ENCODE peak calls at places on chromosomes 5 and 9, in four cellular contexts. One of them, this sample, is unnamed.

GRCh38 chr9:121889990-121890563 is 203.0 kb downstream of the TTLL11 start:
- DNase-seq in pancreas: no peak
- DNase-seq in OCI-LY7: no peak
- DNase-seq in colonic mucosa: no peak
- DNase-seq in this sample: no peak

GRCh38 chr9:33517373-33517772 is 6.7 kb upstream of the ANKRD18B start:
- DNase-seq in colonic mucosa: no peak
- DNase-seq in OCI-LY7: peak; percentile 33
- DNase-seq in pancreas: no peak
- DNase-seq in this sample: no peak

GRCh38 chr5:15064396-15064795 is 192.8 kb upstream of the ANKH start:
- DNase-seq in OCI-LY7: no peak
- DNase-seq in pancreas: no peak
- DNase-seq in colonic mucosa: no peak
- DNase-seq in this sample: no peak

GRCh38 chr5:27854243-27854852 is 816.0 kb upstream of the CDH9 start:
- DNase-seq in pancreas: no peak
- DNase-seq in colonic mucosa: no peak
- DNase-seq in OCI-LY7: no peak
- DNase-seq in this sample: no peak

GRCh38 chr9:77770340-77770739 is 122.2 kb upstream of the GNA14 start:
- DNase-seq in colonic mucosa: no peak
- DNase-seq in pancreas: no peak
- DNase-seq in OCI-LY7: no peak
- DNase-seq in this sample: no peak

GRCh38 chr9:69877852-69878507 is 57.4 kb downstream of the CFAP95 start:
- DNase-seq in colonic mucosa: no peak
- DNase-seq in pancreas: no peak
- DNase-seq in OCI-LY7: peak; percentile 23
- DNase-seq in this sample: no peak

GRCh38 chr9:82105729-82106128 is 117.2 kb downstream of the SPATA31D1 start:
- DNase-seq in OCI-LY7: peak; percentile 27
- DNase-seq in pancreas: no peak
- DNase-seq in colonic mucosa: peak; percentile 20
- DNase-seq in this sample: no peak

GRCh38 chr5:127363403-127363802 is 72.8 kb downstream of the MEGF10 start:
- DNase-seq in OCI-LY7: no peak
- DNase-seq in pancreas: no peak
- DNase-seq in colonic mucosa: no peak
- DNase-seq in this sample: no peak

GRCh38 chr9:113775714-113776113 is 100.4 kb upstream of the ZNF618 start:
- DNase-seq in pancreas: no peak
- DNase-seq in colonic mucosa: no peak
- DNase-seq in OCI-LY7: no peak
- DNase-seq in this sample: no peak

GRCh38 chr9:69671904-69672827 is at the start of gene APBA1:
- DNase-seq in colonic mucosa: peak; percentile 66
- DNase-seq in OCI-LY7: no peak
- DNase-seq in pancreas: peak; percentile 85
- DNase-seq in this sample: peak; percentile 56

GRCh38 chr5:6180231-6180872 is 198.0 kb downstream of the MED10 start:
- DNase-seq in OCI-LY7: no peak
- DNase-seq in colonic mucosa: no peak
- DNase-seq in pancreas: no peak
- DNase-seq in this sample: no peak

GRCh38 chr5:129899454-129899853 is 4.8 kb upstream of the CHSY3 start:
- DNase-seq in OCI-LY7: no peak
- DNase-seq in pancreas: no peak
- DNase-seq in colonic mucosa: no peak
- DNase-seq in this sample: no peak

GRCh38 chr9:106928350-106928749 is 65.4 kb downstream of the ZNF462 start:
- DNase-seq in colonic mucosa: no peak
- DNase-seq in pancreas: no peak
- DNase-seq in OCI-LY7: no peak
- DNase-seq in this sample: no peak

GRCh38 chr9:22446589-22446949 is at the start of gene DMRTA1:
- DNase-seq in colonic mucosa: peak; percentile 90
- DNase-seq in OCI-LY7: no peak
- DNase-seq in pancreas: peak; percentile 92
- DNase-seq in this sample: peak; percentile 89

GRCh38 chr5:81657386-81657785 is 93.5 kb downstream of the SSBP2 start:
- DNase-seq in colonic mucosa: peak; percentile 52
- DNase-seq in pancreas: no peak
- DNase-seq in OCI-LY7: no peak
- DNase-seq in this sample: no peak

GRCh38 chr5:72018158-72018803 is 89.0 kb upstream of the MAP1B start:
- DNase-seq in OCI-LY7: peak; percentile 66
- DNase-seq in colonic mucosa: peak; percentile 73
- DNase-seq in pancreas: no peak
- DNase-seq in this sample: peak; percentile 70

GRCh38 chr5:115816226-115817042 is at the start of gene CDO1:
- DNase-seq in OCI-LY7: no peak
- DNase-seq in pancreas: peak; percentile 70
- DNase-seq in colonic mucosa: no peak
- DNase-seq in this sample: peak; percentile 74

GRCh38 chr9:16671591-16672137 is 198.8 kb downstream of the BNC2 start:
- DNase-seq in pancreas: no peak
- DNase-seq in OCI-LY7: no peak
- DNase-seq in colonic mucosa: no peak
- DNase-seq in this sample: no peak

GRCh38 chr5:154395407-154396106 is 50.2 kb upstream of the SAP30L start:
- DNase-seq in pancreas: peak; percentile 31
- DNase-seq in colonic mucosa: peak; percentile 39
- DNase-seq in OCI-LY7: no peak
- DNase-seq in this sample: peak; percentile 40

GRCh38 chr5:169933624-169934023 is 46.7 kb downstream of the INSYN2B start:
- DNase-seq in colonic mucosa: no peak
- DNase-seq in pancreas: no peak
- DNase-seq in OCI-LY7: no peak
- DNase-seq in this sample: no peak

GRCh38 chr9:77457916-77458592 is 190.1 kb downstream of the GNA14 start:
- DNase-seq in OCI-LY7: peak; percentile 76
- DNase-seq in pancreas: no peak
- DNase-seq in colonic mucosa: peak; percentile 74
- DNase-seq in this sample: no peak

GRCh38 chr5:53987091-53987490 is 323.3 kb downstream of the ARL15 start:
- DNase-seq in colonic mucosa: no peak
- DNase-seq in OCI-LY7: no peak
- DNase-seq in pancreas: no peak
- DNase-seq in this sample: no peak

GRCh38 chr9:70421272-70422180 is 7.1 kb upstream of the KLF9 start:
- DNase-seq in colonic mucosa: no peak
- DNase-seq in pancreas: no peak
- DNase-seq in OCI-LY7: no peak
- DNase-seq in this sample: peak; percentile 43

GRCh38 chr5:88634014-88634413 is 249.0 kb downstream of the MEF2C start:
- DNase-seq in OCI-LY7: no peak
- DNase-seq in colonic mucosa: no peak
- DNase-seq in pancreas: no peak
- DNase-seq in this sample: no peak

GRCh38 chr5:65243161-65243560 is 238.6 kb downstream of the ADAMTS6 start:
- DNase-seq in pancreas: no peak
- DNase-seq in OCI-LY7: no peak
- DNase-seq in colonic mucosa: no peak
- DNase-seq in this sample: no peak

GRCh38 chr5:172549708-172550095 is 91.4 kb upstream of the NEURL1B start:
- DNase-seq in OCI-LY7: no peak
- DNase-seq in colonic mucosa: no peak
- DNase-seq in pancreas: no peak
- DNase-seq in this sample: no peak

GRCh38 chr9:12815895-12816294 is 41.1 kb downstream of the LURAP1L start:
- DNase-seq in colonic mucosa: no peak
- DNase-seq in pancreas: no peak
- DNase-seq in OCI-LY7: no peak
- DNase-seq in this sample: no peak

GRCh38 chr9:9061599-9061998 is 1262.0 kb upstream of the DMAC1 start:
- DNase-seq in colonic mucosa: no peak
- DNase-seq in pancreas: no peak
- DNase-seq in OCI-LY7: no peak
- DNase-seq in this sample: no peak

GRCh38 chr5:129631946-129632345 is 115.9 kb upstream of the MINAR2 start:
- DNase-seq in OCI-LY7: no peak
- DNase-seq in pancreas: no peak
- DNase-seq in colonic mucosa: no peak
- DNase-seq in this sample: no peak

GRCh38 chr5:119393746-119394145 is 37.9 kb downstream of the TNFAIP8 start:
- DNase-seq in pancreas: no peak
- DNase-seq in OCI-LY7: no peak
- DNase-seq in colonic mucosa: no peak
- DNase-seq in this sample: no peak

GRCh38 chr5:177454397-177455035 is 7.9 kb downstream of the PRR7 start:
- DNase-seq in OCI-LY7: peak; percentile 91
- DNase-seq in pancreas: peak; percentile 96
- DNase-seq in colonic mucosa: peak; percentile 95
- DNase-seq in this sample: peak; percentile 94
- H3K27ac ChIP-seq in OCI-LY7: peak overlapping the region; percentile 90
- H3K27ac ChIP-seq in pancreas: peak overlapping the region; percentile 84
- H3K27ac ChIP-seq in colonic mucosa: peak overlapping the region; percentile 82
- H3K27ac ChIP-seq in this sample: peak overlapping the region; percentile 79

GRCh38 chr9:14857449-14858305 is 52.6 kb downstream of the FREM1 start:
- DNase-seq in pancreas: no peak
- DNase-seq in OCI-LY7: no peak
- DNase-seq in colonic mucosa: no peak
- DNase-seq in this sample: no peak
- H3K36me3 ChIP-seq in pancreas: no peaks in the 10 kb centered on the region
- H3K36me3 ChIP-seq in OCI-LY7: no peaks in the 10 kb centered on the region
- H3K36me3 ChIP-seq in colonic mucosa: no peaks in the 10 kb centered on the region
- H3K36me3 ChIP-seq in this sample: peaks cover 5% of the 10 kb centered on the region

GRCh38 chr9:108671156-108671555 is 184.6 kb downstream of the ACTL7B start:
- DNase-seq in pancreas: no peak
- DNase-seq in OCI-LY7: no peak
- DNase-seq in colonic mucosa: no peak
- DNase-seq in this sample: no peak
- TF ChIP-seq CTCF in pancreas: no peak
- TF ChIP-seq CTCF in OCI-LY7: no peak
- TF ChIP-seq CTCF in colonic mucosa: no peak
- TF ChIP-seq CTCF in this sample: no peak

GRCh38 chr9:2717385-2717784 is at the start of gene KCNV2:
- DNase-seq in colonic mucosa: no peak
- DNase-seq in pancreas: no peak
- DNase-seq in OCI-LY7: no peak
- DNase-seq in this sample: no peak
- H3K27ac ChIP-seq in colonic mucosa: no peak within 1 kb of the TSS
- H3K27ac ChIP-seq in pancreas: no peak within 1 kb of the TSS
- H3K27ac ChIP-seq in OCI-LY7: no peak within 1 kb of the TSS
- H3K27ac ChIP-seq in this sample: no peak within 1 kb of the TSS

GRCh38 chr5:178227929-178228328 is 4.7 kb downstream of the PHYKPL start:
- DNase-seq in pancreas: no peak
- DNase-seq in colonic mucosa: no peak
- DNase-seq in OCI-LY7: no peak
- DNase-seq in this sample: no peak
- H3K36me3 ChIP-seq in pancreas: no peaks in the 10 kb centered on the region
- H3K36me3 ChIP-seq in colonic mucosa: no peaks in the 10 kb centered on the region
- H3K36me3 ChIP-seq in OCI-LY7: peaks cover 89% of the 10 kb centered on the region
- H3K36me3 ChIP-seq in this sample: peaks cover 42% of the 10 kb centered on the region

DNA sequence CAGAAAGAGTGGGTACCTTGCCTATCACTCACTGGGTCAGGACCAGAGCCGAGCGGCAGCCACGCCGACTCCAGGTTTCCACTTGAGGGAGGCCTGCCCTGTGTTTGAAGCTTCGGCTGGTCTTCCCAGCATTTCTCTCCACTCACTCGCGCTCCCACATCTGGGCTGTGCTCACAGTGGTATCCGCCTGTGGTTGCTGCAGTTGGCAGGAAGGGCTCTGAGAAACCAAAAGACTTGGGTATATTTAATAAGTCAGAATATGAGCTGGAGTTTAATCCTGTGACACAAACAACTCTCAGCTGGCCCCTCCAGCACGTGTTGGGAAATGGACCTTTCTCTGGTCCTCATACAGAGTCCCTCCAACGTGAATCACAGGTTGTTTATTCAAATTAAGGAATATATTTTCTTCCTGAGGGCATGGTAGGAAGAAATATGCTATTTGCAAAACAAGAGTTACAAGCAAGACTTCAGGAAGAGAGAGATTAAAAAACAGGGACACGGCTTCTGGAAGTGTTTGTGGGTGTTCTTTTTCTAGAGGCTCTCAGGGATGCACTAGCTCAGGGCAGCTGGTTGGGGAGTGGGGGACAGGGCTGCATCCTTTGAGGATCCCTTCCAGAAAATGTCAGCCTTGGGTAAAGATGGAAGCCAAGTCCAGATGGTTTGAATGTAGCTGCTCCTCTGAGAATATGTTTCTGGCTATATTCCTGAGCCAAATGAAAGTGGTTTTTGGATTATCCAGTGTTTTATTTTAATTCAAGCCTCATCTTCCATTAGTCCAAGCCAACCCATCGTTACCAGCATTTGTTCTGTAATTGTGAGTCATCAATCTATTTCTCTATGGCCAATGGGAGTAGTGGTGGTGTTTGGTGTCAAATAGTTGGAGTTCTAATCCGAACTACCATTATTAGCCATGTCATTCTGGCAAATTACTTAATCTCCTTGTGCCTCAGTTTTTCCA is 70.6 kb downstream of the SPRY4 start:
- DNase-seq in pancreas: no peak
- DNase-seq in OCI-LY7: no peak
- DNase-seq in colonic mucosa: no peak
- DNase-seq in this sample: peak; percentile 24
- TF ChIP-seq CTCF in pancreas: no peak
- TF ChIP-seq CTCF in OCI-LY7: no peak
- TF ChIP-seq CTCF in colonic mucosa: no peak
- TF ChIP-seq CTCF in this sample: no peak

GRCh38 chr9:112168197-112168596 is 6.9 kb downstream of the SUSD1 start:
- DNase-seq in pancreas: no peak
- DNase-seq in colonic mucosa: peak; percentile 72
- DNase-seq in OCI-LY7: no peak
- DNase-seq in this sample: no peak

GRCh38 chr9:112166176-112167140 is 8.6 kb downstream of the SUSD1 start:
- DNase-seq in colonic mucosa: no peak
- DNase-seq in OCI-LY7: no peak
- DNase-seq in pancreas: no peak
- DNase-seq in this sample: no peak

GRCh38 chr9:112158629-112159228 is 16.4 kb downstream of the SUSD1 start:
- DNase-seq in colonic mucosa: no peak
- DNase-seq in OCI-LY7: no peak
- DNase-seq in pancreas: no peak
- DNase-seq in this sample: no peak

GRCh38 chr9:112157961-112158360 is 17.1 kb downstream of the SUSD1 start:
- DNase-seq in pancreas: no peak
- DNase-seq in colonic mucosa: no peak
- DNase-seq in OCI-LY7: no peak
- DNase-seq in this sample: no peak

GRCh38 chr9:112162644-112163413 is 12.3 kb downstream of the SUSD1 start:
- DNase-seq in colonic mucosa: no peak
- DNase-seq in OCI-LY7: peak; percentile 22
- DNase-seq in pancreas: no peak
- DNase-seq in this sample: no peak
- H3K27ac ChIP-seq in colonic mucosa: peak overlapping the region; percentile 29
- H3K27ac ChIP-seq in OCI-LY7: no peak overlapping the region
- H3K27ac ChIP-seq in pancreas: no peak overlapping the region
- H3K27ac ChIP-seq in this sample: no peak overlapping the region

This sample was measured in tibial artery.